ENCODE peak calls at places on chromosomes 7 and 10, in four cellular contexts. N, M, D and Q are unnamed samples.

GRCh38 chr7:35624299-35625186 is 70.4 kb downstream of the HERPUD2 start:
- DNase-seq in D (peak), M (peak), N (peak), Q (peak)

GRCh38 chr7:106717997-106718871 is 57.3 kb upstream of the CCDC71L start:
- DNase-seq in N (peak), M (peak), D (no peak), Q (peak)

GRCh38 chr10:132206806-132207535 is 20.2 kb downstream of the DPYSL4 start:
- DNase-seq in D (no peak), M (no peak), N (no peak), Q (no peak)

GRCh38 chr10:93383562-93383981 is 98.6 kb downstream of the MYOF start:
- DNase-seq in M (no peak), N (no peak), D (no peak), Q (no peak)

GRCh38 chr7:144723311-144723710 is 112.5 kb downstream of the TPK1 start:
- DNase-seq in M (no peak), D (no peak), N (no peak), Q (no peak)

GRCh38 chr7:45909576-45909975 is 11.5 kb downstream of the IGFBP3 start:
- DNase-seq in D (no peak), N (no peak), M (no peak), Q (no peak)

GRCh38 chr10:113920819-113921345 is 66.4 kb downstream of the NHLRC2 start:
- DNase-seq in N (no peak), M (no peak), D (no peak), Q (no peak)

GRCh38 chr7:108311446-108312168 is 144.6 kb downstream of the NRCAM start:
- DNase-seq in M (no peak), N (no peak), D (no peak), Q (no peak)

GRCh38 chr7:24756989-24757798 is at the start of gene GSDME:
- DNase-seq in N (peak), M (no peak), D (peak), Q (peak)

GRCh38 chr10:124912487-124912886 is 29.4 kb upstream of the ZRANB1 start:
- DNase-seq in M (no peak), N (no peak), D (no peak), Q (no peak)

GRCh38 chr10:124913167-124913566 is 28.8 kb upstream of the ZRANB1 start:
- DNase-seq in N (no peak), M (no peak), D (no peak), Q (no peak)

GRCh38 chr10:124909563-124909962 is 32.4 kb upstream of the ZRANB1 start:
- DNase-seq in N (no peak), D (no peak), M (no peak), Q (no peak)

GRCh38 chr10:124912052-124912435 is 29.9 kb upstream of the ZRANB1 start:
- DNase-seq in M (no peak), N (no peak), D (no peak), Q (no peak)

DNA sequence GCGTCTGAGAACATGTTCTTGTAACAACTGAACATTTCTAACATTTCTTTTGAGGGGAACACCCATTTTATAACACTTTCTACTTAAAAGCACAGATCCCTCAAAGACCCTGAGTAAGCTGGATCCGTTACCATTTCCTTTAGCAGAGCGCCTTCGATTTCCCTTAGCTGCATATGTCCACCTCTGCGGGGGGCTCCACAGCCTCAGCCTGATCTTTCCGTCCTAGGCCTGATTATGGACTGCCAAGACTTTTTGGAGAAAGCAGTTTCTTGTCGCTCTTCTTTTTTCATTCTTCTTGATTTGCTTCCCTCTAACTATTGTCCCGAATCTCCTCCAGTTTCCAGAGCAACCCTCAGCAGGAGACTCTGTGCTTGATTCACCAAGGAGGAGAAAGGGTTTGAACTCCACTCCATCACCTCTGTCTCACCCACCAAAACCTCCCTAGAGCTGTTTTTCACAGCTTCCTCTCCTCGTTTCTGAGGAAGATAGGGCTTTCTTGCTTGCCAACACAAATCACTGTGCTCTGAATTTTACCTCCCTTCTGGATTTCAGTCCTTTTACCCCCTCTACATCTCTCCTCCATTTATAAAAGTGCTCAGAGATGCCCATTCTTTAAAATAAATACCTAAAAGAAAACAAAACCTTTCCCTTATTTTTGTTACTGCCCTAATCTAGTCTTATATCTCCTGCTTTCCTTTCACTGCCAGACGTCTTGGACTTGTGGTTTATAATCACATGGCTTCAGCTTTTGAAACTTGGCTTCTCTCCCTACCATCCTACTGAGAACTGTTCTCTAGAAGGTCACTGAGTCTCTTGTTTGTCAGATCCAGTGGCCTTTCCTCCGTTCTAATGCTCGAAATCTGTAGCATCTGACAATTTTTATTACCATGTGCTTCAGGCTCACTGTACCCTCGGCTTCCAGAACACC is 30.5 kb upstream of the ZRANB1 start:
- DNase-seq in M (no peak), D (no peak), N (no peak), Q (no peak)
- H2AFZ ChIP-seq in M (no peak), D (peak), N (no peak), Q (no peak)

GRCh38 chr7:82110146-82110823 is 333.3 kb downstream of the CACNA2D1 start:
- DNase-seq in M (no peak), D (peak), N (no peak), Q (no peak)

GRCh38 chr7:82109288-82109687 is 334.3 kb downstream of the CACNA2D1 start:
- DNase-seq in D (no peak), N (no peak), M (no peak), Q (no peak)

DNA sequence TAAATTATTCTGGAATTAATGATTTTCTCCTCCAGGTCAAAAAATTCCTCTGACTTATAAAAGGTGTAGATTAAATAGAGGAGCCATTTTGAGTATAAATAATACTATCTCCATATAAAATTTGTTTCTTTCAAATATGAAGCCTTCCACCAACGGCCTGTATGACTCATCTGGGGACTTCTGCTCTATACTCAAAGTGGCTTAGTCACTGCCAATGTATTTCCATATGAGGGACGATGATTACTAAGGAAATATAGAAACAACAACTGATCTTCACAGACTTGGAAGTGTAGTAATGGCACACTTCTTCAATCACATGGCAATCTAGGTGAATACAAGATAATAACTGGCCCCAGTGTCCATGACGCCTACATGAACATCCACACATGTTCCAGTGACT is 335.6 kb upstream of the HGF start:
- DNase-seq in D (no peak), M (peak), N (no peak), Q (no peak)
- TF ChIP-seq EZH2phosphoT487 in D (no peak), M (no peak), N (no peak), Q (no peak)

GRCh38 chr7:73599151-73599882 is 20.9 kb upstream of the TBL2 start:
- DNase-seq in N (no peak), M (no peak), D (no peak), Q (no peak)

GRCh38 chr7:73599916-73600315 is 21.5 kb upstream of the TBL2 start:
- DNase-seq in N (no peak), D (no peak), M (no peak), Q (no peak)

GRCh38 chr7:73606801-73607691 is 17.3 kb downstream of the MLXIPL start:
- DNase-seq in N (peak), D (peak), M (no peak), Q (peak)

GRCh38 chr7:73605601-73606220 is 18.6 kb downstream of the MLXIPL start:
- DNase-seq in D (no peak), N (no peak), M (no peak), Q (no peak)

GRCh38 chr7:73602721-73603651 is 21.3 kb downstream of the MLXIPL start:
- DNase-seq in D (peak), M (no peak), N (no peak), Q (peak)
- H2AFZ ChIP-seq in D (peak), M (no peak), N (no peak), Q (no peak)

GRCh38 chr10:43256531-43257209 is 10.2 kb downstream of the RASGEF1A start:
- DNase-seq in M (no peak), N (no peak), D (no peak), Q (no peak)

GRCh38 chr10:43258922-43259247 is 8.0 kb downstream of the RASGEF1A start:
- DNase-seq in M (no peak), D (no peak), N (no peak), Q (no peak)

GRCh38 chr10:43259248-43259980 is 7.5 kb downstream of the RASGEF1A start:
- DNase-seq in D (no peak), N (no peak), M (no peak), Q (no peak)

GRCh38 chr10:43257210-43258031 is 9.4 kb downstream of the RASGEF1A start:
- DNase-seq in D (no peak), N (peak), M (no peak), Q (no peak)

GRCh38 chr10:43258032-43258921 is 8.6 kb downstream of the RASGEF1A start:
- DNase-seq in D (no peak), M (no peak), N (no peak), Q (no peak)
- TF ChIP-seq EZH2phosphoT487 in D (no peak), M (no peak), N (no peak), Q (no peak)

DNA sequence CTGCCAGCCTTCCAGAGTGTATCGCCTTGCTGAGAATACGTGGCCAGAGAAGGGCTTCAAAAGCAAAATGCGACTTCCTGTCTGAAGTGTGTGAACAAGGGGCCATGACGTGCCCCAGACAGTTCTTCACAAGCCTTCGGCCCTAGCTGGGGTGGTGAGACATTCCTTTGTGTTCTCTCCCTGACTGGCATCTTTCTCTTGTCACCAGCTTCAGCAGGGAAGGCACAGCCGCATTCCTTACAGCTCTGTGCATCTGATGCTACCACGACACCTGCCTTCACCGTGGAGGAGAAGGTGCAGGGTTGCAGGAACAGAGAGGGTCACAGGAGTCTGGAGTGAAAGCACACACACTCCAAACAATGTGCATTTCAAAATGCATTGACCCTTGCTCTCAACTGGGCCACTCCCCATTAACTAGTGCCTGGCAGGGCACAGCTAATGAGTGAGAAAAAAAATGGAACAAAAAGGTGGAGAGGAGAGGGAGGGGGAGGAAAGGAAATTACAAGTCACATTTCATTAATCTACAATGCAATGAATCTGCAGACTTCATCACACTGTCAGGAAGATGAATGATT is 93.4 kb downstream of the GPR26 start:
- DNase-seq in M (no peak), N (peak), D (peak), Q (no peak)
- H2AFZ ChIP-seq in M (no peak), N (no peak), D (peak), Q (no peak)

GRCh38 chr7:917255-918117 is 37.0 kb downstream of the ADAP1 start:
- DNase-seq in M (no peak), N (no peak), D (no peak), Q (no peak)
- TF ChIP-seq EZH2phosphoT487 in M (no peak), N (no peak), D (no peak), Q (no peak)

GRCh38 chr10:133306941-133307379 is 1.7 kb downstream of the TUBGCP2 start:
- DNase-seq in N (no peak), M (no peak), D (no peak), Q (no peak)

GRCh38 chr10:133309111-133309719 is 501 bp downstream of the ZNF511 start:
- DNase-seq in M (peak), N (peak), D (peak), Q (peak)

GRCh38 chr10:133308431-133309110 is at the start of the genes TUBGCP2 and ZNF511:
- DNase-seq in N (peak), D (peak), M (no peak), Q (peak)

GRCh38 chr10:133306097-133306476 is 2.6 kb downstream of the TUBGCP2 start:
- DNase-seq in D (no peak), M (no peak), N (no peak), Q (no peak)

DNA sequence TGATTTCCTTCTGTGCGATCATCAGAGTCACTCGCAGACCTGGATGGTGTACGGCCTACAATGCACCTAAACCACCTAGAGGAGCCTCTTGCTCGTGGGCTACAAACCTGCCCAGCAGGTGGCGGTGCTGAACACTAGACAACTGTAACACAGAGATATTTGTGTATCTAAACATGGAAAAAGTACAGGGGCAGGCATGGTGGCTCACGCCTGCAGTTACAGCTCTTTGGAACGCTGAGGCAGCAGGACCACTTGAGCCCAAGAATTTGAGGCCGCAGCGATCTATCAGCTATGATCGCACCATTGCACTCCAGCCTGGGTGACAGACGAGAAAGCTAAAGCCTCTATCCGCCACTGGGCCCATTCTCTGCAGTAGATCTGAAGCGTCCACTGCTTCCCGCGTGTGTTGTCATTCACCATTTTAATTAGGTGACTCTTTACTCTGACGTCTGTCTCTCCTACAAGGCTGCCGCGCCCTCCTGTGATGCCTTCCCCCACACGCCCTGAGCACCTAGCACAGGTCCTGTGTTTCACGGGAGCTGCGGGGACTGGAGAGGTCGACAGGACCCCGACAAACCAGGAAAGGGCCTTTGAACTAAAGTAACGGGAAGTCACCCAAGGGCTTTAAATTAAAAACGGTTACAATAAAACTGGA is 769 bp downstream of the TUBGCP2 start:
- DNase-seq in M (no peak), D (peak), N (peak), Q (peak)
- H2AFZ ChIP-seq in M (no peak), D (no peak), N (peak), Q (no peak)

DNA sequence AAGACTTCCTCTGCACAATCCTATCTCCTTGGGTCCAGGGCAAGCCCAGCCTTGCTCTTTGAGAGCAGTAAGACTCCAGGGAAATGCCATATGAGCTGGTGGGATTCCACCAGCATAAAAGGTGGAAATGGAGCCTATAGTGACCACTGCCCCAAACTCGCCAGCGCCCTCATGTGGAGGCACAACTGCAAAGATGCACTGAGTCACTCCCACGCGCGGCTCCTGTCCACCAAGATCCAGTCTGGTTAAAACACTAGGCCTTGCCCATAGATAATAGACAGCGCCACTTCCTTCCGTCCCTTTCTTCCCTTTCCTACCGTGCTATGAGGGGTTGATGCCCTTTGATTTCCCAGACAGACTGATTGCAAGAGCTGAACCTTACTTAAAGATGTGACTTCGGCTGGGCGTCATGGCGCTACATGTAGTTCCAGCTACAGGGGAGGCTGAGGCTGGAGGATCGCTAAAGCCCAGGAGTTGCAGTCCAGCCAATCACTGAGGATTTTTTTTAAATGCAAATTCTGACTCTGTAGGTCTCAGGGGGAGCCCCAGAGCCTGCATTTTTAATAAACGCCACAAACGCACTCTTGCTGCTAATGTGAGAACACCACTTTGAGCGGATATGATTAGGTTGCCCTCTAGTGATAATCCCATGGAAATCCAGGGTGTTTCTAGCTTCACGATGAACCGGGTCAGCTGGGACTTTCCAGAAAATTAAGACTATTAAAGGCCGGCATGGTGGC is 136.5 kb downstream of the EPC1 start:
- DNase-seq in M (peak), N (peak), D (peak), Q (peak)
- TF ChIP-seq EZH2phosphoT487 in M (no peak), N (no peak), D (no peak), Q (no peak)

GRCh38 chr7:117322741-117323584 is at the start of gene WNT2:
- DNase-seq in M (no peak), D (peak), N (peak), Q (peak)
- H2AFZ ChIP-seq in M (no peak), D (peak), N (peak), Q (peak)

DNA sequence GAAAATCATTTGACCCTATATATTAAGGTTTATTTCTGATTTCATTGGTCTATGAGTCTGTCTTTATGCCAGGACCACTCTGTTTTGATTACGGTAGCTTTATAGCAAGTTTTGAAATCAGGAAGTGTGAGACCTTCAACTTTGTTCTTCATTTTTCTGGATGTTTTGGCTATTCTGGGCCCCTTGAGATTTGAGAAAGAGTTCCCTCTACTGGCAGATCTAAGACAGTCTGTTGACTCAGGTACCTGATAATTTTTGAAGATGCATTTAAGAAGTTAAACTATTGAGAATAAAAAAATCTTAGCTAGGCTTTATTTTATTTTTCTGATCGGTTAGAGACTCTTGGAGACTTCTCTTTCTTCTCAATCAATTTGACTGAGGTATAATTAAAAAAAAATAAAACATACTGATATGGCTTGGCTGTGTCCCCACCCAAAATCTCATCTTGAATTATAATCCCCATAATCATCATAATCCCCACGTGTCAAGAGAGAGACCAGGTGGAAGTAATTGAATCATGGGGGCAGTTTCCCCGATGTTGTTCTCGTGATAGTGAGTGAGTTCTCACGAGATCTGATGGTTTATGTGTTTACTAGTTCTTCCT is 209.2 kb downstream of the SNX10 start:
- DNase-seq in M (peak), N (peak), D (peak), Q (peak)
- TF ChIP-seq EZH2phosphoT487 in M (no peak), N (no peak), D (no peak), Q (no peak)